ENCODE peak calls at places on chromosomes 4 and X, in eight cellular contexts. Z is ascending aorta, R is suprapubic skin, E is HAP-1, T is GM23338, D is mucosa of descending colon, U is lower lobe of right lung, J is body of pancreas. L is an unnamed sample.

GRCh38 chrX:3268804-3269203 is 77.6 kb downstream of the MXRA5 start:
- DNase-seq in Z (no peak), R (no peak), E (no peak), T (no peak), D (no peak), U (no peak), J (no peak), L (no peak)

GRCh38 chr4:105631818-105632400 is 76.6 kb downstream of the INTS12 start:
- DNase-seq in Z (no peak), R (no peak), E (peak; percentile 48), T (peak; percentile 38), D (no peak), U (no peak), J (no peak), L (no peak)

GRCh38 chrX:70168238-70169188 is 8.8 kb upstream of the DGAT2L6 start:
- DNase-seq in Z (peak; percentile 67), R (no peak), E (peak; percentile 87), T (peak; percentile 56), D (no peak), U (no peak), J (peak; percentile 4), L (peak; percentile 36)

GRCh38 chr4:133095591-133095990 is 53.5 kb upstream of the PCDH10 start:
- DNase-seq in Z (no peak), R (no peak), E (no peak), T (no peak), D (no peak), U (no peak), J (no peak), L (no peak)

GRCh38 chrX:53282313-53282712 is 929 bp upstream of the IQSEC2 start:
- DNase-seq in Z (peak; percentile 60), R (no peak), E (no peak), T (no peak), D (peak; percentile 13), U (no peak), J (no peak), L (no peak)

GRCh38 chrX:113260474-113260873 is 419.8 kb upstream of the AMOT start:
- DNase-seq in Z (no peak), R (no peak), E (peak; percentile 12), T (peak; percentile 60), D (no peak), U (no peak), J (no peak), L (peak; percentile 12)

GRCh38 chrX:63275127-63275526 is 76.0 kb downstream of the SPIN4 start:
- DNase-seq in Z (peak; percentile 66), R (no peak), E (peak; percentile 46), T (peak; percentile 47), D (peak; percentile 44), U (no peak), J (peak; percentile 6), L (peak; percentile 19)

GRCh38 chrX:84046403-84046984 is 141.5 kb downstream of the RPS6KA6 start:
- DNase-seq in Z (no peak), R (peak; percentile 56), E (peak; percentile 52), T (peak; percentile 56), D (peak; percentile 5), U (no peak), J (peak; percentile 3), L (peak; percentile 4)

GRCh38 chr4:109998867-109999303 is 86.2 kb downstream of the EGF start:
- DNase-seq in Z (no peak), R (no peak), E (peak; percentile 75), T (peak; percentile 81), D (peak; percentile 69), U (no peak), J (peak; percentile 28), L (peak; percentile 40)

GRCh38 chr4:143025111-143025704 is 159.5 kb upstream of the USP38 start:
- DNase-seq in Z (no peak), R (no peak), E (no peak), T (peak; percentile 65), D (peak; percentile 20), U (no peak), J (peak; percentile 20), L (no peak)

GRCh38 chrX:74449322-74449936 is 28.1 kb downstream of the SLC16A2 start:
- DNase-seq in Z (no peak), R (no peak), E (no peak), T (no peak), D (no peak), U (no peak), J (peak; percentile 3), L (no peak)

GRCh38 chr4:6697096-6697495 is 3.4 kb downstream of the S100P start:
- DNase-seq in Z (no peak), R (no peak), E (no peak), T (no peak), D (no peak), U (no peak), J (no peak), L (no peak)

GRCh38 chr4:147481577-147482109 is 746 bp downstream of the EDNRA start:
- DNase-seq in Z (no peak), R (no peak), E (no peak), T (peak; percentile 60), D (no peak), U (no peak), J (no peak), L (peak; percentile 37)

GRCh38 chr4:179624768-179625181 is 2182.5 kb upstream of the AGA start:
- DNase-seq in Z (no peak), R (no peak), E (no peak), T (no peak), D (no peak), U (no peak), J (peak; percentile 2), L (no peak)

GRCh38 chr4:77010841-77011354 is 61.3 kb downstream of the SEPTIN11 start:
- DNase-seq in Z (no peak), R (no peak), E (no peak), T (no peak), D (no peak), U (no peak), J (no peak), L (no peak)

GRCh38 chrX:20988118-20988517 is 386.1 kb upstream of the CNKSR2 start:
- DNase-seq in Z (no peak), R (no peak), E (no peak), T (no peak), D (no peak), U (no peak), J (no peak), L (no peak)

GRCh38 chr4:106929248-106929647 is 106.9 kb downstream of the DKK2 start:
- DNase-seq in Z (no peak), R (no peak), E (no peak), T (no peak), D (no peak), U (no peak), J (no peak), L (no peak)

GRCh38 chrX:136209751-136210150 is 41.4 kb downstream of the MAP7D3 start:
- DNase-seq in Z (no peak), R (no peak), E (no peak), T (no peak), D (no peak), U (no peak), J (no peak), L (no peak)

GRCh38 chr4:168630445-168631187 is 133.8 kb downstream of the PALLD start:
- DNase-seq in Z (no peak), R (no peak), E (peak; percentile 43), T (no peak), D (no peak), U (no peak), J (no peak), L (peak; percentile 13)

GRCh38 chr4:168633474-168633873 is 136.6 kb downstream of the PALLD start:
- DNase-seq in Z (no peak), R (no peak), E (no peak), T (no peak), D (no peak), U (no peak), J (no peak), L (no peak)

GRCh38 chr4:168631241-168632151 is 134.6 kb downstream of the PALLD start:
- DNase-seq in Z (peak; percentile 73), R (peak; percentile 83), E (peak; percentile 71), T (peak; percentile 87), D (peak; percentile 68), U (peak; percentile 72), J (peak; percentile 47), L (peak; percentile 85)

GRCh38 chr4:168633071-168633470 is 136.2 kb downstream of the PALLD start:
- DNase-seq in Z (no peak), R (no peak), E (no peak), T (no peak), D (no peak), U (no peak), J (no peak), L (no peak)

DNA sequence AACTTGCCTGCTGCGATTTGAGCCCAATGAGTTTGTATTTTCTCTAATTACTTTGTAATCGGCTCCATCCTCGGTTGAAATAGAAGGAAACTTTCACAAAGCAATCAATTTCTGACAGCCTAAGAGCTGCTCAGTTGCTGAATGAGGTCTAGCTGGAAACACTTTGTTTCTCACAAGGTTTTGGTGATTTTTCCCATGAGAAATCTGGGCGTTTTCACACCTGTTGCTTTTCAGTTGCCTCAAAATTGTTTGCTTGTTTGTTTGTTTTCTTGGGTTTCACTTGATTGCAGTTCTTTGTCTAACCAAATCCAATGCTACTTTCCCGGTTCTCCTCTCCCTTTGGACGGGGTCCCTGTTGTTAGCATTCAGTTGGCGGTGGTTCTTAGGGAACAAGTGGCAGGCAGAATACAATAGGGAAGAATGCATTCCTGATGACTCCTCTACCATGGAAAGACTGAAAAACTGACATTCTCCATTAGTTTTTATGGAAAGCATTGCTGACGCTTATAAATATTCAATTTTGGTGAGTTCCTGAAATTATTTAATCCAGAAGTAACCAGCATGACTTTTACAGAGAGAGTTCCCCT is 135.5 kb downstream of the PALLD start:
- DNase-seq in Z (no peak), R (no peak), E (peak; percentile 54), T (peak; percentile 76), D (no peak), U (no peak), J (no peak), L (peak; percentile 66)
- H3K4me3 ChIP-seq in Z (peak overlapping the region; percentile 69), R (peak overlapping the region; percentile 56), E (peak overlapping the region; percentile 45), T (peak overlapping the region; percentile 90), D (no peak overlapping the region), U (peak overlapping the region; percentile 60), J (no peak overlapping the region), L (peak overlapping the region; percentile 51)

DNA sequence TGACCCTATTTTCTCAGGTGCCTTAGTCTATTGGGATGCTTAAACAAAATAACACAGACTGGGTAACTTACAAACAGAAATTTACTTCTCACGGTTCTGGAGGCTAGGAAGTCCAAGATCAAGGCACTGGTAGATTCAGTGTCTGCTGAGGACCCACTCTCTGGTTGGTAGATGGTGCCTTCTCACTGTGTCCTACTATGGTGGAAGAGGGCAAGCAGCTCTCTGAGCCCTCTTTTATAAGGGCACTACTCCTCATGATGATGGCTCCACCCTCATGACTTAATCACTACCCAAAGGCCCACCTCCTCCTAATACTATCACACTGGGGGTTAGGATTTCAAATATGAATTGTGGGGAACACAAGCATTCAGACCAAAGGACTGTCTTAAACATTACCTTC is 11.8 kb downstream of the SMIM14 start:
- DNase-seq in Z (no peak), R (no peak), E (no peak), T (no peak), D (no peak), U (no peak), J (no peak), L (no peak)
- H3K4me3 ChIP-seq in Z (no peak overlapping the region), R (no peak overlapping the region), E (no peak overlapping the region), T (no peak overlapping the region), D (no peak overlapping the region), U (no peak overlapping the region), J (no peak overlapping the region), L (no peak overlapping the region)

GRCh38 chrX:153885968-153886903 is at the start of gene L1CAM:
- DNase-seq in Z (no peak), R (no peak), E (peak; percentile 31), T (peak; percentile 54), D (no peak), U (no peak), J (no peak), L (peak; percentile 89)
- H3K4me3 ChIP-seq in Z (peak within 1 kb of the TSS; percentile 27), R (peak within 1 kb of the TSS; percentile 34), E (peak within 1 kb of the TSS; percentile 27), T (peak within 1 kb of the TSS; percentile 59), D (no peak within 1 kb of the TSS), U (no peak within 1 kb of the TSS), J (no peak within 1 kb of the TSS), L (peak within 1 kb of the TSS; percentile 54)

GRCh38 chrX:10634681-10635161 is 14.3 kb upstream of the MID1 start:
- DNase-seq in Z (no peak), R (no peak), E (peak; percentile 49), T (no peak), D (no peak), U (no peak), J (no peak), L (no peak)
- H3K4me3 ChIP-seq in Z (no peak overlapping the region), R (no peak overlapping the region), E (no peak overlapping the region), T (no peak overlapping the region), D (no peak overlapping the region), U (no peak overlapping the region), J (no peak overlapping the region), L (no peak overlapping the region)

L was measured in H7.